ENCODE peak calls at places on chromosome 18, in five cellular contexts. F is body of pancreas, S is spleen, I is ovary, Y is gastrocnemius medialis. R is an unnamed sample.

GRCh38 chr18:48924621-48925601 is 25.9 kb downstream of the SMAD7 start:
- DNase-seq in F (no peak), I (no peak), Y (no peak), S (no peak), R (no peak)

GRCh38 chr18:30588673-30589164 is 453.8 kb downstream of the DSC3 start:
- DNase-seq in I (no peak), F (no peak), S (no peak), Y (no peak), R (no peak)

GRCh38 chr18:33372442-33372841 is 68.1 kb downstream of the CCDC178 start:
- DNase-seq in S (no peak), Y (no peak), F (no peak), I (no peak), R (no peak)

GRCh38 chr18:78925557-78926242 is 53.9 kb upstream of the SALL3 start:
- DNase-seq in S (no peak), I (no peak), Y (no peak), F (no peak), R (no peak)

GRCh38 chr18:616380-616995 is 19.7 kb downstream of the CLUL1 start:
- DNase-seq in I (no peak), S (no peak), F (peak; percentile 13), Y (no peak), R (no peak)

GRCh38 chr18:29218101-29218500 is 1041.2 kb upstream of the CDH2 start:
- DNase-seq in Y (no peak), F (no peak), S (no peak), I (no peak), R (no peak)

GRCh38 chr18:35582899-35583558 is 1.5 kb downstream of the GALNT1 start:
- DNase-seq in S (no peak), Y (no peak), F (no peak), I (no peak), R (peak; percentile 26)

GRCh38 chr18:68316636-68317035 is 398.3 kb downstream of the TMX3 start:
- DNase-seq in I (no peak), S (no peak), Y (no peak), F (no peak), R (no peak)

GRCh38 chr18:8982416-8983183 is 119.9 kb upstream of the NDUFV2 start:
- DNase-seq in I (no peak), F (peak; percentile 57), S (no peak), Y (no peak), R (peak; percentile 19)

GRCh38 chr18:44924750-44925534 is 244.3 kb downstream of the SETBP1 start:
- DNase-seq in Y (no peak), S (no peak), I (no peak), F (no peak), R (no peak)

GRCh38 chr18:13173573-13173972 is 45.0 kb upstream of the LDLRAD4 start:
- DNase-seq in S (no peak), Y (no peak), I (no peak), F (no peak), R (no peak)

GRCh38 chr18:40473221-40473620 is 1481.8 kb upstream of the PIK3C3 start:
- DNase-seq in S (no peak), Y (no peak), I (no peak), F (no peak), R (no peak)

GRCh38 chr18:59799383-59800015 is 100.3 kb upstream of the PMAIP1 start:
- DNase-seq in I (no peak), F (no peak), Y (no peak), S (no peak), R (no peak)

GRCh38 chr18:28793911-28794310 is 617.0 kb upstream of the CDH2 start:
- DNase-seq in I (no peak), F (no peak), S (no peak), Y (no peak), R (no peak)

GRCh38 chr18:72830109-72830508 is 37.7 kb downstream of the NETO1 start:
- DNase-seq in Y (no peak), S (no peak), F (peak; percentile 13), I (no peak), R (no peak)

GRCh38 chr18:11533942-11534496 is 75.4 kb upstream of the SLC35G4 start:
- DNase-seq in Y (no peak), F (no peak), I (no peak), S (no peak), R (no peak)

GRCh38 chr18:31162419-31162793 is 250 bp downstream of the DSC1 start:
- DNase-seq in Y (no peak), F (no peak), S (no peak), I (no peak), R (no peak)

GRCh38 chr18:39701839-39702238 is 2136.2 kb upstream of the CELF4 start:
- DNase-seq in I (no peak), Y (no peak), F (no peak), S (no peak), R (no peak)

GRCh38 chr18:32707153-32707552 is 65.7 kb downstream of the KLHL14 start:
- DNase-seq in S (no peak), I (no peak), Y (no peak), F (peak; percentile 56), R (peak; percentile 9)

GRCh38 chr18:27862056-27862682 is 314.8 kb downstream of the CDH2 start:
- DNase-seq in F (no peak), I (no peak), S (no peak), Y (no peak), R (no peak)

GRCh38 chr18:28961669-28962228 is 784.8 kb upstream of the CDH2 start:
- DNase-seq in I (no peak), F (no peak), Y (no peak), S (no peak), R (no peak)

GRCh38 chr18:76767954-76768353 is 54.4 kb upstream of the ZNF236 start:
- DNase-seq in S (no peak), F (no peak), Y (no peak), I (no peak), R (no peak)

GRCh38 chr18:79531926-79532689 is 136.4 kb downstream of the NFATC1 start:
- DNase-seq in Y (no peak), S (no peak), F (peak; percentile 4), I (no peak), R (no peak)

GRCh38 chr18:6606411-6607085 is 123.0 kb upstream of the ARHGAP28 start:
- DNase-seq in I (no peak), Y (no peak), F (no peak), S (no peak), R (no peak)

GRCh38 chr18:11999431-11999830 is 18.1 kb downstream of the IMPA2 start:
- DNase-seq in F (no peak), I (no peak), Y (no peak), S (no peak), R (no peak)

GRCh38 chr18:10525563-10526210 is at the start of gene NAPG:
- DNase-seq in S (peak; percentile 97), Y (peak; percentile 85), F (peak; percentile 92), I (peak; percentile 87), R (peak; percentile 78)
- TF ChIP-seq POLR2A in S (no peak), Y (peak; percentile 38), F (no peak), I (peak; percentile 27), R (peak; percentile 38)

DNA sequence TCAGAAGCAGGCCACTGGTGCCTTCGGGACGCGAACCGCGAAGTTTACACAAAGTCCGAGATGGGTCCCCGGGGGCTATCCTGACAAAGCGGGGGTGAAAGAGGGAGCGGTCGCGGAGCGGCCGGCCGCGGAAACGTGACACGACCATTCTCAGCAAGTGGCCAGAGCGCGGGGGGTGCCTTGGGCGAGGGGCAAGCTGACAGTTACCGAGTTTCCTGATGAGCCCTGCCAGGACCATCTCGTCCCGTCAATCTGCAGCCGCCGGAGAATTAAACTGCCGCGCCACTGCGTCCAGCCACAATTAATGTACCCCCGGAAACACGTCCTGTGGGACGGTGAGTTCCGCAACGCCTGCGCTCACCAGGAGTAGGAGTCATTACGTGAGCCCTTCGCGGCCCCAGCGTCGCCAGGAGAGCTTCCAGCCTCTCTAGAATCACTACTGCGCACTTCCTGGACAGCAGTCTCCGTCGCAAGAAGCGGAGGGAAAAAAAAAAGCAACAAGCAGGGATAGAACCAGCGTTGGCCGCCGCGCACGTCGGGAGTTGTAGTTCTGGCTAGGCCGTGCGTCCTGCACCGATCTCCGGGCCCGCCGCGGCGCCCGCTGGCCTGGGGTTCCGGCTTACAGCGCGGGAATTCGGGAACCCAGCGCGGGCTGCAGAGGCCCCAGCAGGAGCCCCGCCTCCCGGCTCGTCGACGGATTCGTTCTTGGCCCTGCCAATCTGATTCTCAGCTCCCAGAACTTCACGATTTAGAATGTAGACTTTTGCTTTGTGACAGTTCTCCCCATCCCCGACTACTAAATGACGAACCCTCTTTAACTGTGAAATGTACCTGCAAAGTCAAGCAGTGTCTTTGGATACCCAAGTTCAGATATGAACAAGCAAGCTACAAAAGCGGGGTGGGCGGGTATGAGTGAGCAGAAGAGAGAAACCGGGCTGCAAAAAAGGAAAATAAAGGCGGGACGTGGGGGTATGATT is at the start of gene RTTN:
- DNase-seq in S (peak; percentile 97), F (peak; percentile 95), I (peak; percentile 91), Y (peak; percentile 91), R (peak; percentile 88)
- TF ChIP-seq POLR2A in S (no peak), F (no peak), I (no peak), Y (peak; percentile 18), R (no peak)

GRCh38 chr18:24142376-24142775 is 3.5 kb downstream of the CABYR start:
- DNase-seq in S (no peak), Y (no peak), I (no peak), F (no peak), R (no peak)

GRCh38 chr18:24136967-24137373 is 1.9 kb upstream of the CABYR start:
- DNase-seq in S (no peak), Y (no peak), F (no peak), I (no peak), R (no peak)

GRCh38 chr18:24138281-24138883 is 480 bp upstream of the CABYR start:
- DNase-seq in S (no peak), Y (no peak), I (no peak), F (no peak), R (no peak)

GRCh38 chr18:24140697-24141096 is 1.8 kb downstream of the CABYR start:
- DNase-seq in S (no peak), F (no peak), I (no peak), Y (no peak), R (no peak)

GRCh38 chr18:24138884-24139616 is at the start of gene CABYR:
- DNase-seq in Y (peak; percentile 39), I (peak; percentile 76), F (peak; percentile 58), S (peak; percentile 90), R (peak; percentile 60)
- TF ChIP-seq POLR2A in Y (peak; percentile 12), I (peak; percentile 47), F (no peak), S (no peak), R (peak; percentile 56)

GRCh38 chr18:26656944-26657536 is 108.7 kb upstream of the KCTD1 start:
- DNase-seq in Y (peak; percentile 18), I (peak; percentile 78), S (peak; percentile 91), F (peak; percentile 82), R (peak; percentile 75)
- TF ChIP-seq POLR2A in Y (no peak), I (no peak), S (no peak), F (peak; percentile 58), R (peak; percentile 64)

GRCh38 chr18:74550886-74551285 is 16.6 kb downstream of the CNDP1 start:
- DNase-seq in S (no peak), F (no peak), Y (no peak), I (no peak), R (no peak)
- TF ChIP-seq POLR2A in S (no peak), F (no peak), Y (no peak), I (no peak), R (no peak)

GRCh38 chr18:3604626-3605408 is 154.8 kb downstream of the TGIF1 start:
- DNase-seq in S (peak; percentile 35), F (no peak), Y (no peak), I (peak; percentile 41), R (no peak)
- TF ChIP-seq POLR2A in S (no peak), F (no peak), Y (peak; percentile 8), I (no peak), R (no peak)